ENCODE peak calls at places on chromosomes 3 and 15, in four cellular contexts. T is stimulated activated CD4-positive, alpha-beta T cell treated with anti-CD3 and anti-CD28 coated beads, Interleukin-2, amount 100 ng/mL, for 48 hours; V is cardiac fibroblast; P is HCT116. J is an unnamed sample.

GRCh38 chr3:94226058-94226457 is 163.2 kb downstream of the NSUN3 start:
- DNase-seq in P (no peak), V (peak), T (no peak), J (no peak)

GRCh38 chr3:168030488-168031054 is 65.2 kb downstream of the GOLIM4 start:
- DNase-seq in P (no peak), T (no peak), V (no peak), J (peak)

GRCh38 chr3:47850803-47851417 is 48.0 kb downstream of the DHX30 start:
- DNase-seq in P (no peak), V (no peak), T (no peak), J (no peak)

GRCh38 chr15:67968564-67969440 is 85.3 kb upstream of the PIAS1 start:
- DNase-seq in P (no peak), V (no peak), T (no peak), J (no peak)

GRCh38 chr15:57502116-57502515 is 89.6 kb upstream of the MYZAP start:
- DNase-seq in T (no peak), P (no peak), V (no peak), J (no peak)

GRCh38 chr3:140586311-140586710 is 91.6 kb upstream of the TRIM42 start:
- DNase-seq in V (no peak), P (no peak), T (no peak), J (no peak)

GRCh38 chr15:71329509-71330260 is 214.4 kb downstream of the THSD4 start:
- DNase-seq in T (no peak), P (peak), V (peak), J (no peak)

GRCh38 chr15:72074335-72075060 is 43.5 kb downstream of the MYO9A start:
- DNase-seq in T (no peak), V (no peak), P (no peak), J (no peak)

GRCh38 chr3:44235604-44236484 is 5.8 kb upstream of the TOPAZ1 start:
- DNase-seq in T (peak), V (peak), P (peak), J (peak)

GRCh38 chr3:48747703-48748102 is 30.7 kb upstream of the IP6K2 start:
- DNase-seq in T (no peak), P (no peak), V (no peak), J (no peak)

GRCh38 chr3:136621628-136622027 is 130.6 kb downstream of the STAG1 start:
- DNase-seq in V (peak), T (no peak), P (no peak), J (no peak)

GRCh38 chr15:48914717-48915116 is 36.8 kb downstream of the EID1 start:
- DNase-seq in V (no peak), T (no peak), P (no peak), J (no peak)

GRCh38 chr3:132417695-132418520 is 606 bp downstream of the DNAJC13 start:
- DNase-seq in P (no peak), V (peak), T (peak), J (peak)

GRCh38 chr15:57916695-57917094 is 148.8 kb downstream of the ALDH1A2 start:
- DNase-seq in T (no peak), V (no peak), P (no peak), J (no peak)

GRCh38 chr3:38627956-38628355 is 21.5 kb downstream of the SCN5A start:
- DNase-seq in T (no peak), P (no peak), V (peak), J (no peak)

GRCh38 chr3:67653425-67654098 is 850 bp downstream of the SUCLG2 start:
- DNase-seq in V (peak), P (no peak), T (no peak), J (no peak)

GRCh38 chr3:449711-450110 is 253.1 kb downstream of the CHL1 start:
- DNase-seq in V (no peak), T (no peak), P (no peak), J (no peak)

GRCh38 chr15:51088585-51088984 is 6.1 kb downstream of the TNFAIP8L3 start:
- DNase-seq in P (no peak), T (no peak), V (no peak), J (no peak)

GRCh38 chr3:25508901-25509300 is 80.8 kb downstream of the RARB start:
- DNase-seq in V (peak), P (no peak), T (no peak), J (no peak)

GRCh38 chr15:51516291-51516690 is 106.3 kb downstream of the DMXL2 start:
- DNase-seq in P (no peak), T (no peak), V (no peak), J (no peak)

GRCh38 chr15:61841461-61841860 is 218.8 kb downstream of the VPS13C start:
- DNase-seq in P (no peak), T (no peak), V (no peak), J (no peak)

GRCh38 chr3:157082305-157082981 is 77.5 kb downstream of the CCNL1 start:
- DNase-seq in P (peak), T (no peak), V (peak), J (no peak)

J was measured in NCI-H2107.